ENCODE peak calls at places on chromosomes 2 and 18, in four cellular contexts. F is stomach, N is body of pancreas, J is A549. R is an unnamed sample.

GRCh38 chr2:86045541-86045940 is 60.1 kb downstream of the POLR1A start:
- DNase-seq in J (no peak), N (no peak), F (no peak), R (no peak)

GRCh38 chr2:20398956-20399567 is 47.8 kb upstream of the RHOB start:
- DNase-seq in N (no peak), J (no peak), F (no peak), R (no peak)

GRCh38 chr2:176561706-176562105 is 292.5 kb downstream of the MTX2 start:
- DNase-seq in N (no peak), J (no peak), F (no peak), R (no peak)

GRCh38 chr18:60066576-60066975 is 166.8 kb downstream of the PMAIP1 start:
- DNase-seq in F (no peak), J (no peak), N (no peak), R (no peak)

GRCh38 chr18:24426398-24427294 is at the start of gene IMPACT:
- DNase-seq in F (peak; percentile 85), J (peak; percentile 69), N (peak; percentile 88), R (peak; percentile 9)

GRCh38 chr2:85828725-85829124 is 60.1 kb downstream of the ST3GAL5 start:
- DNase-seq in F (no peak), N (no peak), J (no peak), R (no peak)

GRCh38 chr2:24048662-24049484 is 668 bp upstream of the FKBP1B start:
- DNase-seq in N (no peak), J (no peak), F (no peak), R (no peak)

GRCh38 chr2:33477473-33478468 is 1.3 kb downstream of the RASGRP3 start:
- DNase-seq in J (no peak), N (peak; percentile 62), F (peak; percentile 33), R (no peak)

GRCh38 chr2:186543561-186544131 is 46.2 kb upstream of the ITGAV start:
- DNase-seq in J (no peak), F (no peak), N (no peak), R (no peak)

GRCh38 chr18:61765097-61765496 is 127.7 kb downstream of the RNF152 start:
- DNase-seq in F (no peak), N (no peak), J (no peak), R (no peak)

GRCh38 chr18:56321470-56321869 is 316.9 kb downstream of the TXNL1 start:
- DNase-seq in J (no peak), N (no peak), F (no peak), R (no peak)

GRCh38 chr2:219331560-219332213 is 857 bp downstream of the RESP18 start:
- DNase-seq in F (no peak), N (peak; percentile 32), J (no peak), R (no peak)

GRCh38 chr18:24818451-24818850 is 358.0 kb downstream of the HRH4 start:
- DNase-seq in F (no peak), N (no peak), J (no peak), R (no peak)

GRCh38 chr18:70308555-70309294 is 19.9 kb downstream of the SOCS6 start:
- DNase-seq in J (no peak), N (no peak), F (no peak), R (no peak)

GRCh38 chr2:120736202-120736954 is 710 bp downstream of the GLI2 start:
- DNase-seq in N (no peak), J (peak; percentile 40), F (peak; percentile 25), R (no peak)

GRCh38 chr18:27135504-27136207 is 49.5 kb downstream of the CHST9 start:
- DNase-seq in J (no peak), N (no peak), F (no peak), R (no peak)

GRCh38 chr2:23596316-23596885 is 211.4 kb downstream of the KLHL29 start:
- DNase-seq in F (no peak), N (no peak), J (no peak), R (no peak)

GRCh38 chr18:8813621-8814020 is 108.3 kb downstream of the MTCL1 start:
- DNase-seq in N (no peak), J (no peak), F (no peak), R (no peak)

GRCh38 chr18:8174758-8175157 is 434.5 kb upstream of the RAB12 start:
- DNase-seq in J (no peak), N (no peak), F (no peak), R (no peak)

GRCh38 chr2:197804758-197805597 is 585 bp downstream of the PLCL1 start:
- DNase-seq in J (no peak), N (peak; percentile 12), F (no peak), R (no peak)

GRCh38 chr18:70195852-70196434 is 9.5 kb downstream of the RTTN start:
- DNase-seq in J (peak; percentile 10), F (no peak), N (peak; percentile 34), R (no peak)

GRCh38 chr2:170313636-170314348 is 135.8 kb downstream of the MYO3B start:
- DNase-seq in N (no peak), J (no peak), F (no peak), R (no peak)

GRCh38 chr2:86194751-86195054 is 559 bp downstream of the IMMT start:
- DNase-seq in N (no peak), F (no peak), J (no peak), R (no peak)

GRCh38 chr2:98404556-98405250 is 40.0 kb upstream of the INPP4A start:
- DNase-seq in F (no peak), J (no peak), N (no peak), R (no peak)

GRCh38 chr2:162058973-162059668 is 14.9 kb downstream of the DPP4 start:
- DNase-seq in J (no peak), F (no peak), N (no peak), R (no peak)

GRCh38 chr18:28404721-28405120 is 227.8 kb upstream of the CDH2 start:
- DNase-seq in J (no peak), F (no peak), N (no peak), R (no peak)

GRCh38 chr2:173448938-173449471 is 94.3 kb downstream of the CDCA7 start:
- DNase-seq in N (peak; percentile 87), J (peak; percentile 73), F (peak; percentile 84), R (peak; percentile 14)

GRCh38 chr2:40746150-40746549 is 294.3 kb upstream of the SLC8A1 start:
- DNase-seq in F (no peak), N (peak; percentile 57), J (peak; percentile 6), R (no peak)

GRCh38 chr2:84882775-84883550 is 2.1 kb upstream of the TRABD2A start:
- DNase-seq in N (no peak), F (no peak), J (no peak), R (no peak)

GRCh38 chr18:5890606-5891360 is 4.5 kb downstream of the TMEM200C start:
- DNase-seq in F (peak; percentile 34), N (peak; percentile 65), J (peak; percentile 21), R (no peak)

GRCh38 chr2:173589604-173590277 is 235.1 kb downstream of the CDCA7 start:
- DNase-seq in N (no peak), F (no peak), J (no peak), R (no peak)

GRCh38 chr2:241491549-241492173 is 16.7 kb downstream of the STK25 start:
- DNase-seq in N (no peak), F (no peak), J (no peak), R (no peak)

GRCh38 chr2:208101716-208102631 is 22.4 kb downstream of the CRYGD start:
- DNase-seq in N (no peak), F (no peak), J (no peak), R (no peak)

GRCh38 chr2:75570948-75571729 is 10.4 kb upstream of the EVA1A start:
- DNase-seq in N (peak; percentile 90), J (no peak), F (no peak), R (no peak)

GRCh38 chr18:26911840-26912239 is 46.3 kb upstream of the AQP4 start:
- DNase-seq in F (no peak), J (no peak), N (no peak), R (no peak)

GRCh38 chr18:3089579-3089978 is 76.6 kb upstream of the LPIN2 start:
- DNase-seq in J (no peak), F (no peak), N (no peak), R (no peak)

GRCh38 chr2:134410006-134410405 is 156.1 kb downstream of the MGAT5 start:
- DNase-seq in N (no peak), J (no peak), F (no peak), R (no peak)

GRCh38 chr2:88489181-88489580 is 36.7 kb upstream of the FOXI3 start:
- DNase-seq in F (no peak), J (no peak), N (no peak), R (no peak)

GRCh38 chr2:3759331-3759730 is 56.0 kb downstream of the DCDC2C start:
- DNase-seq in F (no peak), N (no peak), J (no peak), R (no peak)

GRCh38 chr18:76691800-76692199 is 130.6 kb upstream of the ZNF236 start:
- DNase-seq in J (no peak), N (no peak), F (no peak), R (no peak)

GRCh38 chr2:54723300-54724149 is at the start of gene EML6:
- DNase-seq in J (peak; percentile 97), N (peak; percentile 99), F (peak; percentile 98), R (peak; percentile 93)
- TF ChIP-seq CTCF in J (peak; percentile 27), N (peak; percentile 43), F (no peak), R (peak; percentile 28)

DNA sequence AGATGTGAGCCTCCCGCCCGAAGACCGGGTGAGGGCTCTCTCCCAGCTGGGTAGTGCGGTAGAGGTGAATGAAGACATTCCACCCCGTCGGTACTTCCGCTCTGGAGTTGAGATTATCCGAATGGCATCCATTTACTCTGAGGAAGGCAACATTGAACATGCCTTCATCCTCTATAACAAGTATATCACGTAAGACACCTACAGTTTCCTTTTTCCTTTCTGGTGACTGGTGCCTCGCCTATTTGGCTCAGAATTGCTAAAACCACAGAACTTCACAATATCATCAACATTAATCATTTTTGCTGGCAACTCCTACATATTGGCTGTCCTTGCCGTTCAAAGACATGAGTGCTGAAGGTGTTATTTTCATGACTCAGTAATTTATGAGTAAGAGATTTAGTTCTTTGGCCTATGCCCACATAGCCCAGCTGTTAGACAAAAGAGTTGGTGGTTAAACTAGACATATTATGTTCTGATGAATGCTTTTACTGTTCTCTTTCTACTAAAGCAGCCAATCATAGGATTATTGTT is 2.2 kb downstream of the STAMBP start:
- DNase-seq in F (no peak), J (no peak), N (no peak), R (no peak)
- TF ChIP-seq POLR2A in F (no peak), J (no peak), N (no peak), R (no peak)

DNA sequence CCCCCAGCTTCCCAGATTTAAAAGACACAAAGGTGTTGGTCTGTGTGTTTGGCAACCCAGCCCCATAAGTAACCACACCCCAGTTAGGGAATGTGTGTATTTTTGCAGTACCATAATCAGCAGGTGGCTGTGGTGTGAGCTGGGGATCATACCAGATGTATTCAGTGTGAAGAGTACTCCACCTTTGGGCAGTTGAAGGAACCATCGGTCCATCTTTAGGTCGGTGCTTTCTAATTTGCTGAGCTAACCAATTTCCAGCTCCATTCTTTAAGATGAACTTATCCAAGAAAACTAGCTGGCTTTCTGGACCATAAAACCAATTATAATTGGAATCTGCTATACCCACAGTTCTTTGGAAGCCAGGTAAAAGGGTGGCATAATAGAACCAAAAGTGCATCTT is 3.2 kb downstream of the DSEL start:
- DNase-seq in J (peak; percentile 1), F (no peak), N (no peak), R (no peak)
- TF ChIP-seq CTCF in J (peak; percentile 9), F (no peak), N (no peak), R (no peak)

GRCh38 chr2:151828890-151829324 is 686 bp upstream of the ARL5A start:
- DNase-seq in F (no peak), J (no peak), N (no peak), R (no peak)
- TF ChIP-seq POLR2A in F (no peak), J (no peak), N (no peak), R (no peak)

R was measured in esophagus squamous epithelium.